ENCODE peak calls at places on chromosome 20, in seven cellular contexts. C is stomach, M is ovary, A is sigmoid colon, R is SK-N-SH, L is upper lobe of left lung, V is esophagus muscularis mucosa. H is an unnamed sample. For H3K27me3, the result is how much of the 10 kb centered on the place peaks cover.

GRCh38 chr20:41349943-41350342 is 9.3 kb downstream of the LPIN3 start:
- DNase-seq in C (no peak), M (no peak), A (no peak), R (no peak), L (no peak), V (no peak), H (no peak)

GRCh38 chr20:50029697-50030428 is 47.1 kb downstream of the SNAI1 start:
- DNase-seq in C (peak), M (peak), A (peak), R (peak), L (peak), V (no peak), H (peak)

GRCh38 chr20:46770330-46771194 is 61.1 kb downstream of the SLC2A10 start:
- DNase-seq in C (no peak), M (no peak), A (no peak), R (no peak), L (no peak), V (no peak), H (no peak)

GRCh38 chr20:19847383-19847782 is 89.3 kb downstream of the RIN2 start:
- DNase-seq in C (no peak), M (no peak), A (no peak), R (no peak), L (no peak), V (no peak), H (no peak)

GRCh38 chr20:47951521-47951951 is 166.3 kb upstream of the SULF2 start:
- DNase-seq in C (no peak), M (no peak), A (no peak), R (no peak), L (no peak), V (no peak), H (no peak)

GRCh38 chr20:46361386-46361785 is 45.0 kb downstream of the ELMO2 start:
- DNase-seq in C (no peak), M (no peak), A (no peak), R (no peak), L (no peak), V (no peak), H (no peak)

GRCh38 chr20:49579874-49580817 is 12.2 kb upstream of the PTGIS start:
- DNase-seq in C (no peak), M (peak), A (peak), R (no peak), L (no peak), V (no peak), H (no peak)

GRCh38 chr20:35907017-35907685 is 47.2 kb downstream of the SCAND1 start:
- DNase-seq in C (no peak), M (no peak), A (no peak), R (no peak), L (no peak), V (no peak), H (no peak)

GRCh38 chr20:19890358-19891117 is 126.6 kb upstream of the NAA20 start:
- DNase-seq in C (no peak), M (no peak), A (no peak), R (no peak), L (no peak), V (no peak), H (no peak)

GRCh38 chr20:24437322-24438090 is 31.9 kb upstream of the SYNDIG1 start:
- DNase-seq in C (no peak), M (no peak), A (no peak), R (no peak), L (no peak), V (no peak), H (no peak)

GRCh38 chr20:9815662-9816061 is 23.2 kb downstream of the PAK5 start:
- DNase-seq in C (no peak), M (no peak), A (no peak), R (no peak), L (no peak), V (no peak), H (no peak)

GRCh38 chr20:17610566-17611289 is 40.9 kb downstream of the DSTN start:
- DNase-seq in C (peak), M (peak), A (no peak), R (peak), L (no peak), V (peak), H (peak)

GRCh38 chr20:51076841-51077543 is 54.1 kb upstream of the KCNG1 start:
- DNase-seq in C (no peak), M (no peak), A (no peak), R (no peak), L (no peak), V (no peak), H (no peak)
- TF ChIP-seq CTCF in C (no peak), M (no peak), A (no peak), R (no peak), L (no peak), V (no peak), H (no peak)

GRCh38 chr20:57713505-57713903 is 3.7 kb upstream of the PMEPA1 start:
- DNase-seq in C (no peak), M (no peak), A (no peak), R (no peak), L (peak), V (no peak), H (peak)

GRCh38 chr20:57711311-57711712 is 1.5 kb upstream of the PMEPA1 start:
- DNase-seq in C (no peak), M (no peak), A (peak), R (peak), L (no peak), V (no peak), H (no peak)

GRCh38 chr20:57710841-57711240 is 1.0 kb upstream of the PMEPA1 start:
- DNase-seq in C (no peak), M (no peak), A (no peak), R (no peak), L (no peak), V (no peak), H (no peak)

GRCh38 chr20:57712851-57713504 is 3.2 kb upstream of the PMEPA1 start:
- DNase-seq in C (no peak), M (no peak), A (no peak), R (no peak), L (no peak), V (no peak), H (no peak)

GRCh38 chr20:57711826-57712225 is 2.0 kb upstream of the PMEPA1 start:
- DNase-seq in C (no peak), M (no peak), A (no peak), R (no peak), L (no peak), V (no peak), H (no peak)
- H3K27me3 ChIP-seq in C (under half), M (under half), A (under half), R (under half), L (under half), V (under half), H (under half)

GRCh38 chr20:52913650-52914387 is 58.3 kb upstream of the TSHZ2 start:
- DNase-seq in C (no peak), M (no peak), A (no peak), R (peak), L (no peak), V (no peak), H (no peak)
- TF ChIP-seq EP300 in C (no peak), M (no peak), A (no peak), R (no peak), L (no peak), V (no peak), H (no peak)

GRCh38 chr20:227439-228105 is 514 bp downstream of the DEFB129 start:
- DNase-seq in C (no peak), M (no peak), A (no peak), R (no peak), L (no peak), V (no peak), H (no peak)

GRCh38 chr20:221258-221830 is 5.7 kb upstream of the DEFB129 start:
- DNase-seq in C (no peak), M (no peak), A (no peak), R (no peak), L (no peak), V (no peak), H (no peak)

DNA sequence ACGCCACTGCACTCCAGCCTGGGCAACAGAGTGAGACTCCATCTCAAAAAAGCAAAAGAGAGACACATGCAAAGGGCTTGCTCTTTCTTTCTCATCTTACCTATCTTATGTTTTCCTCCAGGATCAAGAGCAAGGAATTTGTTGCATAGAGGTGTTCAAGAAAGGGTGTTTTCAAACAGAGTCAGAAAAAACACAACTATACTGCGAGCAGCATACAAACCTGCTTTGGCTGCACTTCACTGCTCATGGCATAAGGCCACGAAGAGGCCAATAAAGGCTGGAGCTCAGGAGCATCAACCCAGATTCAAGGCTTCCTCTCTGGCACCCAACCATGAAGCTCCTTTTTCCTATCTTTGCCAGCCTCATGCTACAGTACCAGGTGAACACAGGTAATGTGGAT is at the start of gene DEFB129:
- DNase-seq in C (no peak), M (no peak), A (no peak), R (no peak), L (no peak), V (no peak), H (no peak)
- TF ChIP-seq CTCF in C (no peak), M (no peak), A (no peak), R (no peak), L (no peak), V (no peak), H (no peak)

GRCh38 chr20:63668351-63668750 is 10.2 kb downstream of the RTEL1 start:
- DNase-seq in C (no peak), M (no peak), A (no peak), R (no peak), L (no peak), V (no peak), H (no peak)

GRCh38 chr20:63667858-63668257 is 9.7 kb downstream of the RTEL1 start:
- DNase-seq in C (no peak), M (no peak), A (no peak), R (no peak), L (no peak), V (no peak), H (no peak)

GRCh38 chr20:63673951-63674350 is 15.8 kb downstream of the RTEL1 start:
- DNase-seq in C (no peak), M (no peak), A (no peak), R (no peak), L (no peak), V (no peak), H (no peak)

GRCh38 chr20:63675681-63676368 is 17.7 kb downstream of the RTEL1 start:
- DNase-seq in C (no peak), M (no peak), A (no peak), R (no peak), L (no peak), V (no peak), H (no peak)

DNA sequence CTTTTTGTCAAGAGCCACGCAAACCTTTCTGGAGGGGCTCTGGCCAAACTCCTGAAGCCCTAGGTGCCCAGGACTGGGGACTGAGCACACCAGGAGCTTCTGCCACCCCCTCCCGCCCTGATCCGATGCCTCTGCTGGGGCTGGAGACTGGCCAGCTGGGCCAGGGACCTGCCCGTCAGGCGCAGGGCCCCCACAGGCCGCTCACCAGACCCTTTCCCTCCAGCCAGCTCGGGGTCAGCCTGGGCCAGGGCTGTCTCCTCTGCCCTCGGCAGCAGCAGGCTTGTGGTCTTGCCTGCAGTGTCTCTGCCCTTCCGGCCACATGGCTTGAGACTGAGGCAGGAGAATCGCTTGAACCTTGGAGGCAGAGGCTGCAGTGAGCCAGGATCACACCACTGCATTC is 14.6 kb downstream of the RTEL1 start:
- DNase-seq in C (no peak), M (no peak), A (no peak), R (no peak), L (no peak), V (no peak), H (no peak)
- H3K27me3 ChIP-seq in C (under half), M (under half), A (under half), R (under half), L (under half), V (under half), H (under half)

DNA sequence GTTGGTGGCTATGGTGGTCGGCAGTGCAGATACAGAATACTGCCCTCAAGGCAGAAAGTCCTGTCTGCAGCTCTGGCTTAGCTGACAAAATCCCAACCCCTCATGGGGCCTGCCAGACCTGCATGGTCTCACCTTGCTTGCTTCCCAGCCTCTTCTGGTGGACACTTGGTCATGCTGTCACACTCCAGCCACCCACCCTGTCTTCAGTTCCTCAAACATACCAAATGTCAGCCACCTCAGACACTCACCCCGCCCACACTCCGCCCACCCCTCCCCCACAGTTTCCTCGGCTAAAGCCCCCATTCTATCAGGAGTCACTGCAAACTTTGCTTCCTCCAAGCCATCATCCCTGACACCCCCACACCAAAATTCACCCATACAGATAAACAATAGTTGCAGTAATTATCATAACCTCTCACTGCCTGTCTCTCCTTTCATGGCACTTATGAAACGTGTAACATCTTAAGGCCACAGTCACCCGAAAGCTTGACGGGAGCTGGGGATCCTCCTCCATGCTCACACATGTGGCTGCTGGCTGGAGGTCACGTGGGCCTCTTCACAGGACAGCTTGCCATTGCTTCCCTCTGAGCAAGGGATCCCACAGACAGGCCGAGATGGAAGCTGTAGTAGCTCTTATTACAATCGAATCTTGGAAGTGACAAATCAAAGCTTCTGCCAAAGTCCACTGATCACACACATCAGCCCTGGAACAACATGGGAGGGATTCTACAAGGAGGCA is 202.2 kb downstream of the PTPRT start:
- DNase-seq in C (no peak), M (no peak), A (no peak), R (no peak), L (no peak), V (peak), H (no peak)
- TF ChIP-seq EP300 in C (no peak), M (no peak), A (no peak), R (no peak), L (no peak), V (no peak), H (no peak)

GRCh38 chr20:61162506-61162905 is 89.6 kb upstream of the CDH4 start:
- DNase-seq in C (no peak), M (no peak), A (no peak), R (no peak), L (no peak), V (no peak), H (no peak)

GRCh38 chr20:61163027-61163426 is 89.0 kb upstream of the CDH4 start:
- DNase-seq in C (no peak), M (no peak), A (no peak), R (no peak), L (no peak), V (no peak), H (no peak)

GRCh38 chr20:61159940-61160688 is 91.9 kb upstream of the CDH4 start:
- DNase-seq in C (no peak), M (no peak), A (no peak), R (no peak), L (no peak), V (no peak), H (no peak)

GRCh38 chr20:61157301-61157700 is 94.8 kb upstream of the CDH4 start:
- DNase-seq in C (no peak), M (no peak), A (no peak), R (no peak), L (no peak), V (no peak), H (no peak)

GRCh38 chr20:61161649-61162210 is 90.3 kb upstream of the CDH4 start:
- DNase-seq in C (no peak), M (no peak), A (no peak), R (no peak), L (no peak), V (no peak), H (no peak)
- TF ChIP-seq CTCF in C (no peak), M (no peak), A (no peak), R (no peak), L (no peak), V (peak), H (no peak)